ENCODE peak calls at places on chromosomes 6 and 20, in eight cellular contexts. H is hypothalamus; K is activated CD8-positive, alpha-beta memory T cell treated with anti-CD3 and anti-CD28 coated beads for 1 hour; J is CD4-positive, alpha-beta memory T cell; Y is mesendoderm; D is WTC11; Q is HFFc6; F is fibroblast of the aortic adventitia. S is an unnamed sample.

GRCh38 chr6:33590531-33591198 is 10.6 kb upstream of the BAK1 start:
- DNase-seq in Y (peak; percentile 53), D (no peak), J (no peak), K (no peak), H (no peak), Q (peak; percentile 22), F (no peak), S (peak; percentile 65)

GRCh38 chr6:125658759-125659431 is 90.5 kb upstream of the HEY2 start:
- DNase-seq in H (no peak), D (no peak), J (no peak), K (no peak), Y (peak; percentile 43), F (peak; percentile 21), Q (no peak), S (no peak)

GRCh38 chr6:120005292-120005976 is 655.9 kb upstream of the MAN1A1 start:
- DNase-seq in H (no peak), D (no peak), K (no peak), F (peak; percentile 0), J (no peak), Q (no peak), Y (no peak), S (peak; percentile 34)

GRCh38 chr6:12298017-12298958 is 8.1 kb downstream of the EDN1 start:
- DNase-seq in H (no peak), Q (no peak), D (no peak), F (no peak), K (no peak), J (no peak), Y (no peak), S (no peak)

GRCh38 chr6:81214414-81215091 is 537.9 kb downstream of the TENT5A start:
- DNase-seq in D (no peak), H (no peak), K (no peak), Q (no peak), Y (no peak), J (no peak), F (no peak), S (no peak)

GRCh38 chr6:73873081-73873480 is 177.1 kb downstream of the CD109 start:
- DNase-seq in F (no peak), H (no peak), K (no peak), Y (no peak), D (no peak), J (no peak), Q (peak; percentile 35), S (no peak)

GRCh38 chr20:19695081-19695480 is 63.0 kb upstream of the RIN2 start:
- DNase-seq in J (no peak), Q (no peak), K (no peak), D (no peak), F (no peak), H (no peak), Y (peak; percentile 7), S (no peak)

GRCh38 chr20:50624351-50625016 is 66.9 kb downstream of the RIPOR3 start:
- DNase-seq in Q (no peak), K (no peak), Y (no peak), J (no peak), H (no peak), F (no peak), D (no peak), S (no peak)

GRCh38 chr6:4613795-4614194 is 162.4 kb upstream of the CDYL start:
- DNase-seq in Y (no peak), F (no peak), H (no peak), Q (no peak), D (no peak), J (no peak), K (no peak), S (no peak)

GRCh38 chr6:13522639-13523038 is 35.2 kb upstream of the GFOD1 start:
- DNase-seq in Y (no peak), Q (no peak), F (no peak), J (no peak), H (no peak), K (no peak), D (no peak), S (peak; percentile 28)

GRCh38 chr6:52994031-52994788 is 874 bp downstream of the GSTA4 start:
- DNase-seq in Q (peak; percentile 16), D (peak; percentile 19), Y (peak; percentile 59), K (no peak), H (peak; percentile 12), F (peak; percentile 52), J (no peak), S (no peak)

GRCh38 chr6:52570291-52570700 is 6.6 kb downstream of the TRAM2 start:
- DNase-seq in Q (peak; percentile 38), H (no peak), Y (no peak), D (no peak), K (no peak), J (no peak), F (peak; percentile 90), S (no peak)

GRCh38 chr6:41275489-41275888 is 11.0 kb downstream of the TREM1 start:
- DNase-seq in D (no peak), Q (no peak), J (no peak), K (no peak), F (no peak), Y (no peak), H (no peak), S (no peak)

GRCh38 chr6:157556671-157557430 is 175.9 kb downstream of the ZDHHC14 start:
- DNase-seq in F (no peak), J (no peak), Q (no peak), D (no peak), H (no peak), K (no peak), Y (no peak), S (no peak)

GRCh38 chr6:130982941-130983456 is 80.0 kb downstream of the EPB41L2 start:
- DNase-seq in D (no peak), F (no peak), K (no peak), H (no peak), J (no peak), Y (no peak), Q (no peak), S (no peak)

GRCh38 chr6:168823397-168824020 is 382.5 kb downstream of the SMOC2 start:
- DNase-seq in J (no peak), H (peak; percentile 19), Y (peak; percentile 65), K (no peak), F (no peak), D (no peak), Q (no peak), S (no peak)

GRCh38 chr6:130148181-130148580 is 74.6 kb downstream of the SAMD3 start:
- DNase-seq in J (no peak), H (no peak), Q (no peak), D (peak; percentile 23), Y (peak; percentile 23), K (no peak), F (no peak), S (no peak)

GRCh38 chr20:51335329-51335841 is 207.1 kb downstream of the NFATC2 start:
- DNase-seq in Q (peak; percentile 96), K (no peak), Y (peak; percentile 96), F (peak; percentile 87), J (no peak), H (no peak), D (no peak), S (peak; percentile 100)

GRCh38 chr6:169395080-169395805 is 141.6 kb upstream of the THBS2 start:
- DNase-seq in H (no peak), D (no peak), J (no peak), K (no peak), Y (no peak), F (no peak), Q (no peak), S (no peak)

GRCh38 chr20:48336647-48337046 is 491.2 kb downstream of the PREX1 start:
- DNase-seq in Q (no peak), D (no peak), F (no peak), K (no peak), Y (no peak), H (no peak), J (no peak), S (peak; percentile 62)

GRCh38 chr20:3101737-3102574 is 17.4 kb upstream of the AVP start:
- DNase-seq in K (no peak), Q (no peak), H (no peak), D (no peak), Y (no peak), J (peak; percentile 32), F (no peak), S (no peak)

GRCh38 chr6:125944434-125944816 is 12.1 kb upstream of the HINT3 start:
- DNase-seq in J (no peak), F (peak; percentile 91), K (no peak), Y (no peak), Q (peak; percentile 32), H (peak; percentile 37), D (no peak), S (no peak)

GRCh38 chr20:1912646-1913045 is 17.4 kb downstream of the SIRPA start:
- DNase-seq in Y (no peak), J (no peak), Q (no peak), H (no peak), K (no peak), D (no peak), F (no peak), S (no peak)

GRCh38 chr20:12276011-12276673 is 358.4 kb downstream of the BTBD3 start:
- DNase-seq in K (no peak), Y (peak; percentile 21), D (no peak), Q (no peak), F (no peak), H (no peak), J (no peak), S (no peak)

GRCh38 chr6:125865015-125865414 is 74.3 kb downstream of the NCOA7 start:
- DNase-seq in J (no peak), Y (no peak), H (no peak), Q (no peak), D (no peak), F (no peak), K (no peak), S (no peak)

GRCh38 chr6:127880452-127880851 is 20.4 kb downstream of the THEMIS start:
- DNase-seq in H (no peak), Y (no peak), J (peak; percentile 25), D (no peak), Q (no peak), K (no peak), F (no peak), S (no peak)

GRCh38 chr6:56729719-56730118 is 87.0 kb upstream of the DST start:
- DNase-seq in D (no peak), H (no peak), F (peak; percentile 59), J (no peak), K (no peak), Q (peak; percentile 91), Y (no peak), S (peak; percentile 79)

GRCh38 chr6:26322645-26323482 is 42.1 kb upstream of the BTN3A2 start:
- DNase-seq in Q (peak; percentile 98), D (peak; percentile 52), F (peak; percentile 97), Y (peak; percentile 95), H (peak; percentile 15), K (no peak), J (peak; percentile 80), S (peak; percentile 99)

GRCh38 chr20:32437391-32438074 is 79.4 kb downstream of the ASXL1 start:
- DNase-seq in F (no peak), Q (no peak), H (no peak), D (no peak), Y (peak; percentile 40), J (no peak), K (no peak), S (no peak)

GRCh38 chr20:58851221-58851968 is 693 bp upstream of the GNAS-AS1 start:
- DNase-seq in Q (no peak), Y (no peak), J (no peak), D (peak; percentile 43), K (no peak), H (peak; percentile 22), F (no peak), S (no peak)

GRCh38 chr6:23016701-23017100 is 447.3 kb downstream of the HDGFL1 start:
- DNase-seq in H (no peak), Y (no peak), K (no peak), Q (no peak), J (no peak), D (no peak), F (no peak), S (no peak)

GRCh38 chr6:14966111-14966901 is 279.6 kb upstream of the JARID2 start:
- DNase-seq in F (peak; percentile 12), H (no peak), D (no peak), J (no peak), K (no peak), Q (no peak), Y (peak; percentile 94), S (no peak)

GRCh38 chr6:44932651-44933091 is 395.5 kb upstream of the RUNX2 start:
- DNase-seq in K (peak; percentile 48), J (peak; percentile 60), Q (no peak), H (no peak), D (no peak), Y (no peak), F (no peak), S (no peak)

GRCh38 chr6:30964075-30964474 is 19.4 kb upstream of the MUC21 start:
- DNase-seq in F (no peak), H (no peak), K (no peak), J (no peak), Q (no peak), D (no peak), Y (no peak), S (no peak)